ENCODE peak calls at places on chromosomes 1 and 21, in four cellular contexts. G is prostate gland, W is ovary, F is adrenal gland. H is an unnamed sample.

GRCh38 chr1:190477687-190478192 is at the start of gene BRINP3:
- DNase-seq in W (no peak), F (no peak), G (no peak), H (no peak)

GRCh38 chr1:39898648-39899603 is 2.8 kb downstream of the MYCL start:
- DNase-seq in G (peak; percentile 20), W (no peak), F (no peak), H (peak; percentile 44)

GRCh38 chr1:247548847-247549246 is at the start of gene GCSAML:
- DNase-seq in W (no peak), F (no peak), G (no peak), H (no peak)

GRCh38 chr21:37060296-37060695 is 12.6 kb downstream of the PIGP start:
- DNase-seq in W (peak; percentile 22), F (peak; percentile 66), G (no peak), H (peak; percentile 68)

GRCh38 chr1:208412994-208413393 is 168.8 kb upstream of the PLXNA2 start:
- DNase-seq in F (no peak), W (no peak), G (no peak), H (no peak)

GRCh38 chr1:114026797-114027196 is 47.5 kb downstream of the OLFML3 start:
- DNase-seq in G (no peak), W (no peak), F (no peak), H (no peak)

GRCh38 chr1:21622466-21623315 is 46.5 kb downstream of the RAP1GAP start:
- DNase-seq in W (peak; percentile 53), F (no peak), G (peak; percentile 59), H (peak; percentile 71)

GRCh38 chr1:90579212-90579802 is 137.8 kb downstream of the BARHL2 start:
- DNase-seq in F (no peak), W (no peak), G (no peak), H (no peak)

GRCh38 chr1:109636201-109636952 is 16.7 kb downstream of the AMPD2 start:
- DNase-seq in W (no peak), F (no peak), G (no peak), H (peak; percentile 8)

GRCh38 chr21:35138665-35139381 is 89.7 kb upstream of the RUNX1 start:
- DNase-seq in F (no peak), W (no peak), G (no peak), H (no peak)

GRCh38 chr1:3695326-3696217 is 43.3 kb downstream of the TP73 start:
- DNase-seq in G (no peak), W (peak; percentile 31), F (peak; percentile 67), H (peak; percentile 37)

GRCh38 chr1:29744684-29745490 is 508.6 kb downstream of the PTPRU start:
- DNase-seq in G (no peak), W (no peak), F (no peak), H (no peak)

GRCh38 chr1:234572966-234573365 is 37.0 kb downstream of the IRF2BP2 start:
- DNase-seq in G (no peak), F (no peak), W (no peak), H (no peak)

GRCh38 chr1:70427976-70428375 is 16.9 kb downstream of the CTH start:
- DNase-seq in F (no peak), G (no peak), W (no peak), H (no peak)

GRCh38 chr1:197911857-197912696 is 5.1 kb upstream of the LHX9 start:
- DNase-seq in F (no peak), G (no peak), W (no peak), H (no peak)

GRCh38 chr1:227315500-227316346 is 2.6 kb downstream of the CDC42BPA start:
- DNase-seq in W (no peak), G (peak; percentile 7), F (peak; percentile 67), H (peak; percentile 66)

GRCh38 chr1:233905416-233906051 is 1.1 kb downstream of the SLC35F3 start:
- DNase-seq in F (no peak), G (no peak), W (no peak), H (no peak)

GRCh38 chr1:116514708-116515525 is 55.9 kb downstream of the CD58 start:
- DNase-seq in F (no peak), W (no peak), G (no peak), H (no peak)

GRCh38 chr1:33168556-33169289 is 13.1 kb downstream of the TRIM62 start:
- DNase-seq in F (no peak), W (no peak), G (no peak), H (no peak)

GRCh38 chr1:157377216-157377821 is 175.0 kb downstream of the FCRL5 start:
- DNase-seq in G (no peak), W (no peak), F (peak; percentile 32), H (peak; percentile 46)

GRCh38 chr1:202680586-202681352 is 29.5 kb downstream of the SYT2 start:
- DNase-seq in W (no peak), G (no peak), F (no peak), H (no peak)

GRCh38 chr1:118075116-118075515 is 109.9 kb downstream of the SPAG17 start:
- DNase-seq in W (no peak), G (no peak), F (no peak), H (no peak)

GRCh38 chr1:75129660-75130311 is 4.4 kb upstream of the LHX8 start:
- DNase-seq in W (no peak), G (no peak), F (no peak), H (no peak)

GRCh38 chr1:237115035-237115434 is 73.1 kb downstream of the RYR2 start:
- DNase-seq in W (no peak), F (no peak), G (no peak), H (no peak)

GRCh38 chr1:32199717-32200072 is 700 bp upstream of the CCDC28B start:
- DNase-seq in G (no peak), F (peak; percentile 80), W (peak; percentile 38), H (no peak)

GRCh38 chr1:9589144-9589718 is 520 bp downstream of the TMEM201 start:
- DNase-seq in W (no peak), G (no peak), F (peak; percentile 58), H (peak; percentile 46)

GRCh38 chr1:230270185-230270939 is 155.8 kb downstream of the PGBD5 start:
- DNase-seq in G (no peak), F (peak; percentile 34), W (no peak), H (no peak)

GRCh38 chr1:245825128-245825901 is 670.5 kb downstream of the KIF26B start:
- DNase-seq in G (no peak), F (no peak), W (no peak), H (no peak)

GRCh38 chr21:31235671-31236450 is 108.2 kb downstream of the TIAM1 start:
- DNase-seq in G (no peak), F (no peak), W (no peak), H (no peak)

GRCh38 chr1:115669002-115669673 is 27.4 kb downstream of the VANGL1 start:
- DNase-seq in W (no peak), F (no peak), G (no peak), H (no peak)

GRCh38 chr1:201405484-201405831 is 6.3 kb upstream of the LAD1 start:
- DNase-seq in W (no peak), F (no peak), G (no peak), H (peak; percentile 89)
- TF ChIP-seq POLR2A in W (no peak), F (no peak), G (no peak), H (peak; percentile 51)

DNA sequence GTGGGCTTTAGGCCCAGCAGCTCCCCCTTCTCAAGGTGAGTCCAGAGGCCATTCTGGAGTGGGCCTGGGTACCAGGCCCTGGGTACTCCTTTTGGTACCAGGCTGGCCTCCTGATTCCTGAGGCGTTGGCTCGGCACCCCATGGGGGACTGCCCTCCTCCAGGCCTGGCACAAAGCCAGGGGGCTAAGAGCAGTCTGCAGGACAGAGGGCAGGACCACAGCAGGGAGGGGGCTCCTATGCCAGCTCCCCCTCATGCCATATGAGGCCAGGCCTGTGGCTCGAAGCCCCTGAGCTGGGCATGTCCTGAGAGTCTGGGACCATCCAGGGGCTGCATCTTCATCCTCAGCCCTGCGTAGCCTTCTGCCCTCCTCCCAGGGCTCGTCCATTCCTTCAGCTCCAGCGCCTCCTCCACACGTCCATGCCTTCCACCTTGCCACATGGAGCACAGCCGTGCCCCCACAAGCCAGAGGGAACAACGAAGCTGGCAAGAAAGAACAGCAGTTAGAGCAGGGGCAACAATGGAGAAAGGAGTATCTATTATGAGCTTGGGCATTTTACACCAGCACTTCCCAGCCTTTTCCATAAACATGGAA is 3.2 kb downstream of the PHLDA3 start:
- DNase-seq in G (no peak), W (no peak), F (no peak), H (no peak)
- H3K4me1 ChIP-seq in G (peaks cover 9% of the 10 kb centered on the region), W (peaks cover 10% of the 10 kb centered on the region), F (peaks cover 22% of the 10 kb centered on the region), H (peaks cover 66% of the 10 kb centered on the region)

GRCh38 chr1:26959270-26959669 is 998 bp downstream of the KDF1 start:
- DNase-seq in G (no peak), W (no peak), F (no peak), H (no peak)

GRCh38 chr1:26960625-26960966 is 328 bp upstream of the KDF1 start:
- DNase-seq in W (no peak), G (peak; percentile 6), F (no peak), H (no peak)

GRCh38 chr1:26957306-26957705 is 3.0 kb downstream of the KDF1 start:
- DNase-seq in G (no peak), W (no peak), F (no peak), H (no peak)

GRCh38 chr1:26961826-26962225 is 1.6 kb upstream of the KDF1 start:
- DNase-seq in W (no peak), F (no peak), G (no peak), H (no peak)

GRCh38 chr1:26959722-26960624 is at the start of gene KDF1:
- DNase-seq in G (peak; percentile 87), F (no peak), W (no peak), H (peak; percentile 90)
- TF ChIP-seq POLR2A in G (peak; percentile 79), F (no peak), W (no peak), H (peak; percentile 80)

GRCh38 chr1:172354291-172354940 is 66.1 kb upstream of the C1orf105 start:
- DNase-seq in F (no peak), G (no peak), W (no peak), H (no peak)

GRCh38 chr1:172351761-172352161 is 68.7 kb upstream of the C1orf105 start:
- DNase-seq in F (peak; percentile 36), W (no peak), G (no peak), H (no peak)

GRCh38 chr1:172351347-172351746 is 69.1 kb upstream of the C1orf105 start:
- DNase-seq in F (no peak), W (no peak), G (no peak), H (no peak)

GRCh38 chr1:172350781-172351180 is 69.7 kb upstream of the C1orf105 start:
- DNase-seq in F (no peak), W (no peak), G (no peak), H (no peak)

DNA sequence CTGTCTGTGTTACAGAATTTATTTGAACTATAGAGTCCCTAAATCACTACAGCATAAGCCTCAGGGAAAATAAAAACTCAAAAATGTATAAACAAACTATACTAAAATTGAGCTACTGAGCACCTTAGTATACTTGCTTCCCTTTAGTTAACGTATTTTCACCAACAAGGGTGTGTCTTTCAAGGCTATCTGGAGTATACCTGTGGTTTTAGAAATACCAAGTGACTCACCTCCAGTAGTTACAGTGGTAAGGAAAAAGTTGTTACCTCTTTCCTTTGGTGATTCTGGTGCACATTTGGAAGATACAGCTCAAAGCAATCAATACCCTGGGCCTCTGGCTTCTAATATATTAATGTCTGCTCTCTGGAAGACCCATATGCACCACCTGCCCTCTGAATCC is 68.0 kb upstream of the C1orf105 start:
- DNase-seq in F (no peak), W (no peak), G (no peak), H (no peak)
- H3K4me1 ChIP-seq in F (peaks cover 29% of the 10 kb centered on the region), W (peaks cover 6% of the 10 kb centered on the region), G (no peaks in the 10 kb centered on the region), H (peaks cover 30% of the 10 kb centered on the region)